ENCODE peak calls at places on chromosome X, in four cellular contexts. A is ELR, N is GM04504, K is GM10248. J is an unnamed sample.
A peak's percentile ranks its signal among the peaks of the same experiment; 100 is the strongest.

GRCh38 chrX:41737065-41737464 is 13.1 kb downstream of the GPR82 start:
- DNase-seq in A (no peak), N (no peak), K (no peak), J (no peak)

GRCh38 chrX:120087289-120088017 is 10.0 kb upstream of the RHOXF2B start:
- DNase-seq in A (no peak), N (no peak), K (no peak), J (no peak)

GRCh38 chrX:86002076-86002896 is 45.1 kb downstream of the CHM start:
- DNase-seq in A (peak; percentile 62), N (no peak), K (peak; percentile 5), J (no peak)

GRCh38 chrX:155069414-155069813 is 1.5 kb downstream of the CMC4 start:
- DNase-seq in A (no peak), N (no peak), K (no peak), J (no peak)

GRCh38 chrX:20362268-20363002 is 95.7 kb upstream of the RPS6KA3 start:
- DNase-seq in A (peak; percentile 56), N (no peak), K (no peak), J (peak; percentile 50)

GRCh38 chrX:19865567-19866363 is 21.6 kb downstream of the SH3KBP1 start:
- DNase-seq in A (no peak), N (no peak), K (no peak), J (no peak)

GRCh38 chrX:131747173-131747572 is 203.3 kb downstream of the OR13H1 start:
- DNase-seq in A (peak; percentile 22), N (peak; percentile 76), K (no peak), J (no peak)

GRCh38 chrX:110003167-110004156 is 548 bp downstream of the TMEM164 start:
- DNase-seq in A (peak; percentile 37), N (no peak), K (peak; percentile 14), J (no peak)

GRCh38 chrX:51361251-51361650 is 28.6 kb downstream of the NUDT10 start:
- DNase-seq in A (no peak), N (no peak), K (no peak), J (no peak)